ENCODE peak calls at places on chromosomes 2 and 18, in ten cellular contexts. J is NB4, D is breast epithelium, H is transverse colon, Y is ovary, W is heart left ventricle, U is WTC11, P is AG09319, M is heart right ventricle, T is pancreas. K is an unnamed sample.

GRCh38 chr2:70460333-70460732 is 93.3 kb downstream of the TGFA start:
- DNase-seq in J (no peak), D (no peak), H (no peak), Y (no peak), W (no peak), U (peak), P (no peak), M (no peak), T (no peak), K (no peak)

GRCh38 chr18:25019946-25020345 is 332.0 kb downstream of the ZNF521 start:
- DNase-seq in J (no peak), D (no peak), H (no peak), Y (no peak), W (no peak), U (no peak), P (no peak), M (no peak), T (no peak), K (no peak)

GRCh38 chr2:1816414-1816911 is 72.1 kb upstream of the PXDN start:
- DNase-seq in J (no peak), D (no peak), H (peak), Y (peak), W (no peak), U (no peak), P (no peak), M (no peak), T (no peak), K (no peak)

GRCh38 chr2:189210250-189211075 is 30.9 kb upstream of the COL5A2 start:
- DNase-seq in J (no peak), D (no peak), H (peak), Y (peak), W (peak), U (no peak), P (peak), M (no peak), T (no peak), K (no peak)

GRCh38 chr2:226354434-226354833 is 445.2 kb downstream of the IRS1 start:
- DNase-seq in J (no peak), D (no peak), H (no peak), Y (no peak), W (no peak), U (no peak), P (no peak), M (no peak), T (no peak), K (no peak)

GRCh38 chr2:176099737-176100546 is at the start of gene HOXD12:
- DNase-seq in J (no peak), D (no peak), H (no peak), Y (peak), W (peak), U (no peak), P (no peak), M (no peak), T (peak), K (no peak)

GRCh38 chr18:28041366-28041765 is 135.6 kb downstream of the CDH2 start:
- DNase-seq in J (no peak), D (no peak), H (no peak), Y (no peak), W (no peak), U (no peak), P (no peak), M (no peak), T (no peak), K (no peak)

GRCh38 chr2:100321881-100322820 is at the start of gene LONRF2:
- DNase-seq in J (no peak), D (peak), H (no peak), Y (peak), W (peak), U (peak), P (no peak), M (peak), T (peak), K (peak)

GRCh38 chr18:68418881-68419280 is 296.0 kb downstream of the TMX3 start:
- DNase-seq in J (no peak), D (no peak), H (no peak), Y (no peak), W (no peak), U (no peak), P (no peak), M (no peak), T (no peak), K (no peak)

GRCh38 chr18:70072678-70073077 is 125.0 kb upstream of the CD226 start:
- DNase-seq in J (no peak), D (no peak), H (no peak), Y (no peak), W (no peak), U (no peak), P (peak), M (no peak), T (no peak), K (no peak)

GRCh38 chr18:67456691-67457090 is 59.8 kb downstream of the DSEL start:
- DNase-seq in J (no peak), D (no peak), H (no peak), Y (no peak), W (no peak), U (no peak), P (no peak), M (no peak), T (no peak), K (no peak)

GRCh38 chr2:192196451-192197194 is 1.9 kb upstream of the TMEFF2 start:
- DNase-seq in J (no peak), D (no peak), H (no peak), Y (no peak), W (no peak), U (no peak), P (no peak), M (no peak), T (no peak), K (no peak)

GRCh38 chr2:206452242-206452641 is 8.9 kb downstream of the ADAM23 start:
- DNase-seq in J (no peak), D (no peak), H (no peak), Y (no peak), W (no peak), U (no peak), P (no peak), M (no peak), T (no peak), K (no peak)

GRCh38 chr2:224584111-224584764 is 925 bp downstream of the CUL3 start:
- DNase-seq in J (peak), D (no peak), H (peak), Y (no peak), W (peak), U (peak), P (no peak), M (peak), T (peak), K (peak)

GRCh38 chr2:140392824-140393223 is 1612.6 kb upstream of the NXPH2 start:
- DNase-seq in J (no peak), D (no peak), H (no peak), Y (no peak), W (no peak), U (no peak), P (no peak), M (no peak), T (no peak), K (no peak)

GRCh38 chr2:95058989-95059601 is 33.6 kb downstream of the MAL start:
- DNase-seq in J (no peak), D (peak), H (no peak), Y (no peak), W (peak), U (no peak), P (no peak), M (no peak), T (no peak), K (no peak)

GRCh38 chr2:1601471-1602358 is 142.6 kb downstream of the PXDN start:
- DNase-seq in J (no peak), D (no peak), H (no peak), Y (peak), W (peak), U (no peak), P (no peak), M (peak), T (no peak), K (no peak)

GRCh38 chr2:195658541-195658890 is 1.5 kb downstream of the SLC39A10 start:
- DNase-seq in J (peak), D (no peak), H (no peak), Y (no peak), W (no peak), U (no peak), P (no peak), M (no peak), T (no peak), K (no peak)

GRCh38 chr18:51811883-51812282 is 528.1 kb upstream of the DCC start:
- DNase-seq in J (no peak), D (no peak), H (no peak), Y (no peak), W (no peak), U (no peak), P (no peak), M (no peak), T (no peak), K (no peak)

GRCh38 chr2:149679286-149679685 is 91.7 kb upstream of the MMADHC start:
- DNase-seq in J (peak), D (no peak), H (no peak), Y (no peak), W (no peak), U (no peak), P (no peak), M (no peak), T (no peak), K (no peak)

GRCh38 chr2:196927318-196928225 is 1.1 kb upstream of the PGAP1 start:
- DNase-seq in J (peak), D (no peak), H (no peak), Y (peak), W (no peak), U (no peak), P (peak), M (no peak), T (no peak), K (no peak)

GRCh38 chr2:98750593-98751282 is 19.8 kb upstream of the MGAT4A start:
- DNase-seq in J (no peak), D (no peak), H (no peak), Y (no peak), W (no peak), U (no peak), P (no peak), M (no peak), T (no peak), K (no peak)
- TF ChIP-seq CTCF in J (no peak), D (no peak), H (no peak), Y (no peak), W (no peak), U (no peak), P (no peak), M (no peak), T (no peak), K (no peak)

DNA sequence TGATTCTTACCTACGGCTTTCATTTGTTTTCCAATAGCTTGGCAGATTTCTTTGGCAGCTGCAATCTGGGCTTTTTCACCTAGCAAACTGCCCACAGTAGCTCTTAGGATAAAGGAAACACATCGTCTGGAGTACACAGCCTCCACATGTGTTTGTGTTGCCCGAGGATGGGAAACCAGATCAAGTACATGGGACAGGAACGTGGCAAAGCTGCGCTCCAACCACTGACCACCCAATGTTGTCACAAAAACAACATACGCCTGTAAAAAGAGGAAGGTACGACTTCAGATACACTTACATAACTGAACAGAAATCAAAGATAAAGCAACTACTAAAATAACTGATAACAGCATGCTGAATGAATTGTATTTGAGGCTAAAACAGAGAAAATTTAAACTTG is 15.5 kb downstream of the HEATR5B start:
- DNase-seq in J (peak), D (no peak), H (no peak), Y (no peak), W (no peak), U (no peak), P (no peak), M (no peak), T (no peak), K (no peak)
- TF ChIP-seq CTCF in J (no peak), D (no peak), H (no peak), Y (no peak), W (no peak), U (no peak), P (no peak), M (no peak), T (no peak), K (no peak)

GRCh38 chr2:190328748-190329147 is 9.1 kb upstream of the HIBCH start:
- DNase-seq in J (no peak), D (no peak), H (no peak), Y (no peak), W (no peak), U (no peak), P (no peak), M (no peak), T (no peak), K (no peak)
- TF ChIP-seq CTCF in J (no peak), D (no peak), H (no peak), Y (no peak), W (no peak), U (no peak), P (peak), M (no peak), T (no peak), K (no peak)

GRCh38 chr2:120719471-120719870 is 16.2 kb upstream of the GLI2 start:
- DNase-seq in J (no peak), D (no peak), H (no peak), Y (no peak), W (no peak), U (no peak), P (no peak), M (no peak), T (peak), K (no peak)

GRCh38 chr2:120716641-120717585 is 18.8 kb upstream of the GLI2 start:
- DNase-seq in J (no peak), D (no peak), H (no peak), Y (no peak), W (no peak), U (no peak), P (no peak), M (no peak), T (no peak), K (no peak)

GRCh38 chr2:120715356-120715755 is 20.3 kb upstream of the GLI2 start:
- DNase-seq in J (no peak), D (no peak), H (no peak), Y (no peak), W (no peak), U (no peak), P (no peak), M (no peak), T (no peak), K (no peak)

GRCh38 chr2:120712180-120712678 is 23.4 kb upstream of the GLI2 start:
- DNase-seq in J (no peak), D (no peak), H (no peak), Y (peak), W (no peak), U (no peak), P (no peak), M (no peak), T (no peak), K (no peak)

GRCh38 chr2:120715941-120716340 is 19.7 kb upstream of the GLI2 start:
- DNase-seq in J (no peak), D (no peak), H (no peak), Y (no peak), W (no peak), U (no peak), P (no peak), M (no peak), T (no peak), K (no peak)
- TF ChIP-seq CTCF in J (no peak), D (no peak), H (no peak), Y (no peak), W (no peak), U (no peak), P (no peak), M (no peak), T (no peak), K (no peak)

DNA sequence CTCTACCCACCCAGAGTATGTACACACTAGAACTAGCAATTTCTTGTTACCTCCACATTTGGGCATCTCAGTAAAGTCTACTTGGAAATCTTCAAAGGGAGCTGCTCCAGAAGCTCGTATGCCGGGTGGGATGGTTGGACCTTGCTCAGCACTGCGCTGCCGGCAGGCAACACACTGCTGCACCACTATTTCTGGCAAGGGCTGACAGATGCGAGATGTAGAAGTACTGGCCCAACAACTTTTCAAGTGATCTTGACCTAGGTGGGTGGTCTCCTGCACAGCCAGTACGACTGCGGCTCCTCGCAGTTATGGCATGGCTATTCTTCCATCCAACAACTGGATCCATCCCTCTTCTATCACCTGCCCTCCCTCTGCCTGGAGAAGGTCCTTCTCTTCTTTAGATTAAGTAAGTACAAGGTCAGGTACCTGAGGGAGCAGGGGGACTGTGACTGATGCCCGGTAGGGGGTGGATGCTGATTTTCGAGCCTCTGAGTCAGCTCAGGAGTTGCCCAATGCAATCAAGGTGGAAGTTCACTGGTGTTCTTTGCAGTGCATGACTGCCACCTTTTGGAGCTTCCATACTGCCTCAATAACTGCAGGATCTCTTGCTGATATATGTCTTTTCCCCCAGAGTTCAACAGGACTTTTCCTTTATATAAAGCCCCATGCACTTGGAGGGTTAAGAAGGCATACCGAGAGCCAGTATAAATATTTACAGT is 100.4 kb upstream of the SLC1A4 start:
- DNase-seq in J (peak), D (no peak), H (no peak), Y (no peak), W (no peak), U (peak), P (no peak), M (no peak), T (no peak), K (no peak)
- TF ChIP-seq CTCF in J (peak), D (no peak), H (no peak), Y (no peak), W (peak), U (no peak), P (peak), M (no peak), T (no peak), K (no peak)

GRCh38 chr2:68918497-68918896 is 34.2 kb downstream of the GKN2 start:
- DNase-seq in J (no peak), D (no peak), H (no peak), Y (no peak), W (no peak), U (no peak), P (no peak), M (no peak), T (no peak), K (no peak)

GRCh38 chr2:68921646-68922045 is 31.0 kb downstream of the GKN2 start:
- DNase-seq in J (no peak), D (no peak), H (no peak), Y (no peak), W (no peak), U (no peak), P (no peak), M (no peak), T (no peak), K (no peak)

GRCh38 chr2:68917034-68917718 is 35.5 kb downstream of the GKN2 start:
- DNase-seq in J (no peak), D (no peak), H (no peak), Y (no peak), W (no peak), U (no peak), P (no peak), M (no peak), T (no peak), K (no peak)

GRCh38 chr2:68916226-68916625 is 36.5 kb downstream of the GKN2 start:
- DNase-seq in J (no peak), D (no peak), H (no peak), Y (no peak), W (no peak), U (no peak), P (no peak), M (peak), T (no peak), K (no peak)

GRCh38 chr2:68920481-68921170 is 32.1 kb downstream of the GKN2 start:
- DNase-seq in J (no peak), D (no peak), H (no peak), Y (no peak), W (no peak), U (no peak), P (no peak), M (no peak), T (no peak), K (no peak)
- TF ChIP-seq CTCF in J (no peak), D (no peak), H (no peak), Y (no peak), W (no peak), U (no peak), P (no peak), M (no peak), T (no peak), K (no peak)

GRCh38 chr2:54052825-54053718 is 62.3 kb upstream of the ACYP2 start:
- DNase-seq in J (peak), D (no peak), H (no peak), Y (no peak), W (no peak), U (no peak), P (no peak), M (no peak), T (no peak), K (no peak)

GRCh38 chr2:54050445-54050844 is 65.0 kb upstream of the ACYP2 start:
- DNase-seq in J (no peak), D (no peak), H (no peak), Y (no peak), W (no peak), U (no peak), P (no peak), M (no peak), T (no peak), K (no peak)

GRCh38 chr2:54047658-54048057 is 67.8 kb upstream of the ACYP2 start:
- DNase-seq in J (no peak), D (no peak), H (no peak), Y (no peak), W (no peak), U (no peak), P (no peak), M (no peak), T (no peak), K (no peak)

GRCh38 chr2:54047076-54047475 is 68.3 kb upstream of the ACYP2 start:
- DNase-seq in J (no peak), D (no peak), H (no peak), Y (no peak), W (no peak), U (no peak), P (no peak), M (no peak), T (no peak), K (no peak)

GRCh38 chr2:54048117-54048785 is 67.2 kb upstream of the ACYP2 start:
- DNase-seq in J (peak), D (no peak), H (no peak), Y (no peak), W (no peak), U (no peak), P (no peak), M (no peak), T (no peak), K (no peak)
- TF ChIP-seq CTCF in J (no peak), D (no peak), H (no peak), Y (no peak), W (no peak), U (no peak), P (no peak), M (no peak), T (no peak), K (no peak)

GRCh38 chr2:238173692-238174091 is 14.9 kb downstream of the ERFE start:
- DNase-seq in J (no peak), D (no peak), H (no peak), Y (no peak), W (no peak), U (no peak), P (no peak), M (no peak), T (no peak), K (no peak)
- TF ChIP-seq CTCF in J (peak), D (no peak), H (no peak), Y (no peak), W (no peak), U (no peak), P (no peak), M (no peak), T (no peak), K (no peak)

GRCh38 chr2:240225660-240226475 is 85.4 kb upstream of the OTOS start:
- DNase-seq in J (no peak), D (peak), H (no peak), Y (no peak), W (no peak), U (no peak), P (no peak), M (no peak), T (no peak), K (no peak)
- TF ChIP-seq CTCF in J (no peak), D (no peak), H (no peak), Y (no peak), W (no peak), U (no peak), P (no peak), M (no peak), T (no peak), K (no peak)